ENCODE peak calls at places on chromosomes 2 and 18, in nine cellular contexts. X is left ventricle myocardium superior; P is skeletal muscle cell; G is Kasumi-1; C is GM12891; H is AG04450; F is foreskin fibroblast; L is activated naive CD8-positive, alpha-beta T cell treated with anti-CD3 and anti-CD28 coated beads, Interleukin-2, amount 50 U/mL, for 16 hours; J is left cardiac atrium. S is an unnamed sample.

GRCh38 chr18:48159816-48160215 is 229.4 kb upstream of the SMAD2 start:
- DNase-seq in X (no peak), P (no peak), G (no peak), C (no peak), H (no peak), F (no peak), L (no peak), J (no peak), S (no peak)

GRCh38 chr2:101012054-101012705 is 10.1 kb downstream of the RPL31 start:
- DNase-seq in X (no peak), P (no peak), G (no peak), C (no peak), H (no peak), F (no peak), L (no peak), J (no peak), S (no peak)

GRCh38 chr2:20343128-20343527 is 7.5 kb downstream of the PUM2 start:
- DNase-seq in X (no peak), P (no peak), G (no peak), C (no peak), H (no peak), F (no peak), L (no peak), J (no peak), S (no peak)

GRCh38 chr2:174078275-174078674 is 113.1 kb upstream of the SP3 start:
- DNase-seq in X (no peak), P (no peak), G (peak; percentile 33), C (no peak), H (no peak), F (no peak), L (no peak), J (no peak), S (no peak)

GRCh38 chr2:122530812-122531211 is 775.4 kb downstream of the TSN start:
- DNase-seq in X (no peak), P (no peak), G (peak; percentile 30), C (no peak), H (no peak), F (no peak), L (no peak), J (no peak), S (no peak)

GRCh38 chr2:104434363-104434792 is 419.5 kb upstream of the POU3F3 start:
- DNase-seq in X (no peak), P (no peak), G (no peak), C (peak; percentile 12), H (no peak), F (no peak), L (no peak), J (no peak), S (no peak)

GRCh38 chr2:133642831-133643230 is 74.6 kb upstream of the NCKAP5 start:
- DNase-seq in X (no peak), P (no peak), G (no peak), C (no peak), H (no peak), F (no peak), L (no peak), J (no peak), S (no peak)

GRCh38 chr2:115369380-115369779 is 926.9 kb downstream of the DPP10 start:
- DNase-seq in X (no peak), P (no peak), G (no peak), C (no peak), H (no peak), F (no peak), L (no peak), J (no peak), S (no peak)

GRCh38 chr2:136191041-136191440 is 73.1 kb upstream of the CXCR4 start:
- DNase-seq in X (no peak), P (no peak), G (no peak), C (no peak), H (no peak), F (no peak), L (no peak), J (no peak), S (no peak)

GRCh38 chr2:180979086-180979934 is 1.1 kb upstream of the UBE2E3 start:
- DNase-seq in X (no peak), P (no peak), G (no peak), C (no peak), H (peak; percentile 49), F (peak; percentile 72), L (no peak), J (no peak), S (no peak)

GRCh38 chr2:54347622-54348021 is 91.6 kb upstream of the TSPYL6 start:
- DNase-seq in X (no peak), P (no peak), G (no peak), C (no peak), H (no peak), F (no peak), L (no peak), J (no peak), S (no peak)

GRCh38 chr2:216519154-216519762 is 20.6 kb downstream of the RPL37A start:
- DNase-seq in X (no peak), P (peak; percentile 59), G (peak; percentile 39), C (peak; percentile 27), H (peak; percentile 75), F (peak; percentile 78), L (peak; percentile 38), J (peak; percentile 62), S (no peak)

GRCh38 chr2:191026377-191026776 is 12.4 kb upstream of the STAT1 start:
- DNase-seq in X (no peak), P (no peak), G (no peak), C (no peak), H (no peak), F (no peak), L (no peak), J (no peak), S (no peak)

GRCh38 chr2:57973621-57974186 is 72.9 kb upstream of the VRK2 start:
- DNase-seq in X (no peak), P (no peak), G (no peak), C (no peak), H (no peak), F (no peak), L (no peak), J (no peak), S (no peak)

GRCh38 chr2:141931797-141932196 is 199.0 kb downstream of the LRP1B start:
- DNase-seq in X (no peak), P (no peak), G (no peak), C (no peak), H (no peak), F (no peak), L (no peak), J (no peak), S (no peak)

GRCh38 chr18:59902993-59903610 is 3.3 kb downstream of the PMAIP1 start:
- DNase-seq in X (no peak), P (no peak), G (no peak), C (no peak), H (no peak), F (no peak), L (no peak), J (no peak), S (no peak)

GRCh38 chr2:32403782-32404181 is 47.0 kb downstream of the BIRC6 start:
- DNase-seq in X (no peak), P (no peak), G (no peak), C (no peak), H (no peak), F (no peak), L (no peak), J (no peak), S (no peak)

GRCh38 chr2:25982968-25983280 is 627 bp upstream of the KIF3C start:
- DNase-seq in X (no peak), P (no peak), G (no peak), C (no peak), H (no peak), F (no peak), L (no peak), J (no peak), S (no peak)

GRCh38 chr18:2985628-2986027 is 27.3 kb downstream of the LPIN2 start:
- DNase-seq in X (no peak), P (no peak), G (peak; percentile 62), C (no peak), H (no peak), F (no peak), L (no peak), J (no peak), S (no peak)

GRCh38 chr2:39140322-39140847 is 19.5 kb upstream of the SOS1 start:
- DNase-seq in X (no peak), P (no peak), G (no peak), C (no peak), H (no peak), F (no peak), L (no peak), J (no peak), S (no peak)

GRCh38 chr2:160334028-160334729 is 134.1 kb upstream of the ITGB6 start:
- DNase-seq in X (no peak), P (peak; percentile 89), G (no peak), C (no peak), H (no peak), F (peak; percentile 57), L (no peak), J (no peak), S (no peak)

GRCh38 chr2:183740241-183740640 is 616.0 kb downstream of the NUP35 start:
- DNase-seq in X (no peak), P (no peak), G (no peak), C (no peak), H (no peak), F (no peak), L (no peak), J (no peak), S (no peak)

GRCh38 chr2:167748536-167748935 is 498.9 kb downstream of the STK39 start:
- DNase-seq in X (no peak), P (no peak), G (no peak), C (no peak), H (no peak), F (no peak), L (no peak), J (no peak), S (no peak)

GRCh38 chr2:240999001-240999791 is 778 bp downstream of the SNED1 start:
- DNase-seq in X (peak; percentile 69), P (no peak), G (no peak), C (peak; percentile 13), H (no peak), F (no peak), L (no peak), J (peak; percentile 50), S (no peak)

GRCh38 chr2:152390837-152391236 is 55.9 kb downstream of the FMNL2 start:
- DNase-seq in X (no peak), P (no peak), G (no peak), C (no peak), H (no peak), F (no peak), L (no peak), J (no peak), S (no peak)

GRCh38 chr18:43570593-43570992 is 293.3 kb upstream of the SYT4 start:
- DNase-seq in X (no peak), P (no peak), G (no peak), C (no peak), H (no peak), F (no peak), L (no peak), J (no peak), S (no peak)